ENCODE peak calls at places on chromosomes 6 and 20, in ten cellular contexts. G is ovary, S is A673, J is heart left ventricle, N is body of pancreas, O is A549, Y is left ventricle myocardium inferior, K is astrocyte, Z is tibial artery, T is hepatocyte. P is an unnamed sample.

GRCh38 chr6:53623497-53623896 is 42.1 kb downstream of the KLHL31 start:
- DNase-seq in G (no peak), S (no peak), J (no peak), N (no peak), O (no peak), Y (no peak), K (peak), Z (no peak), T (no peak), P (no peak)

GRCh38 chr6:129525055-129525454 is 184.9 kb downstream of the ARHGAP18 start:
- DNase-seq in G (no peak), S (no peak), J (no peak), N (no peak), O (no peak), Y (no peak), K (peak), Z (no peak), T (no peak), P (no peak)

GRCh38 chr6:43488667-43489276 is 11.4 kb downstream of the TJAP1 start:
- DNase-seq in G (no peak), S (no peak), J (no peak), N (no peak), O (no peak), Y (no peak), K (peak), Z (no peak), T (no peak), P (no peak)

GRCh38 chr6:12439296-12439695 is 149.1 kb downstream of the EDN1 start:
- DNase-seq in G (no peak), S (no peak), J (no peak), N (no peak), O (no peak), Y (no peak), K (no peak), Z (no peak), T (no peak), P (no peak)

GRCh38 chr6:96171112-96171511 is 155.3 kb downstream of the FUT9 start:
- DNase-seq in G (no peak), S (peak), J (no peak), N (no peak), O (no peak), Y (no peak), K (no peak), Z (no peak), T (no peak), P (no peak)

GRCh38 chr6:156028310-156029131 is 572.9 kb upstream of the NOX3 start:
- DNase-seq in G (no peak), S (peak), J (no peak), N (no peak), O (no peak), Y (no peak), K (no peak), Z (no peak), T (no peak), P (no peak)

GRCh38 chr20:31910071-31910803 is 39.8 kb downstream of the TTLL9 start:
- DNase-seq in G (no peak), S (no peak), J (no peak), N (no peak), O (no peak), Y (no peak), K (no peak), Z (no peak), T (no peak), P (peak)

GRCh38 chr6:36570264-36570663 is 23.0 kb upstream of the STK38 start:
- DNase-seq in G (no peak), S (no peak), J (no peak), N (no peak), O (no peak), Y (no peak), K (no peak), Z (no peak), T (no peak), P (no peak)

GRCh38 chr6:166512567-166512966 is 73.9 kb downstream of the RAMACL start:
- DNase-seq in G (no peak), S (no peak), J (no peak), N (no peak), O (no peak), Y (no peak), K (no peak), Z (peak), T (no peak), P (no peak)

GRCh38 chr6:84926756-84927155 is 162.4 kb upstream of the TBX18 start:
- DNase-seq in G (no peak), S (no peak), J (no peak), N (no peak), O (peak), Y (no peak), K (no peak), Z (no peak), T (no peak), P (no peak)

GRCh38 chr6:10968776-10969175 is 75.3 kb downstream of the ELOVL2 start:
- DNase-seq in G (no peak), S (no peak), J (no peak), N (no peak), O (no peak), Y (no peak), K (peak), Z (no peak), T (no peak), P (no peak)

GRCh38 chr6:1739680-1740079 is 130.0 kb downstream of the FOXC1 start:
- DNase-seq in G (no peak), S (no peak), J (no peak), N (no peak), O (no peak), Y (no peak), K (no peak), Z (no peak), T (no peak), P (no peak)

GRCh38 chr6:158837684-158838625 is 18.8 kb upstream of the EZR start:
- DNase-seq in G (no peak), S (no peak), J (no peak), N (peak), O (no peak), Y (no peak), K (no peak), Z (no peak), T (no peak), P (peak)

GRCh38 chr6:150377211-150377781 is 8.5 kb downstream of the IYD start:
- DNase-seq in G (no peak), S (no peak), J (peak), N (peak), O (no peak), Y (no peak), K (peak), Z (no peak), T (no peak), P (no peak)

GRCh38 chr6:163485388-163485851 is 70.9 kb downstream of the QKI start:
- DNase-seq in G (no peak), S (no peak), J (no peak), N (no peak), O (no peak), Y (no peak), K (no peak), Z (no peak), T (no peak), P (no peak)

GRCh38 chr6:139777202-139777970 is 402.9 kb upstream of the CITED2 start:
- DNase-seq in G (no peak), S (no peak), J (no peak), N (peak), O (no peak), Y (no peak), K (no peak), Z (no peak), T (no peak), P (no peak)

GRCh38 chr20:22333885-22334545 is 250.4 kb downstream of the FOXA2 start:
- DNase-seq in G (no peak), S (peak), J (peak), N (peak), O (peak), Y (peak), K (peak), Z (peak), T (peak), P (no peak)

GRCh38 chr20:20213722-20214121 is 154.2 kb upstream of the INSM1 start:
- DNase-seq in G (no peak), S (no peak), J (no peak), N (no peak), O (no peak), Y (no peak), K (no peak), Z (no peak), T (no peak), P (no peak)
- H3K27ac ChIP-seq in G (no peak), S (no peak), J (peak), N (no peak), O (no peak), Y (peak), K (no peak), Z (no peak), T (no peak), P (no peak)

DNA sequence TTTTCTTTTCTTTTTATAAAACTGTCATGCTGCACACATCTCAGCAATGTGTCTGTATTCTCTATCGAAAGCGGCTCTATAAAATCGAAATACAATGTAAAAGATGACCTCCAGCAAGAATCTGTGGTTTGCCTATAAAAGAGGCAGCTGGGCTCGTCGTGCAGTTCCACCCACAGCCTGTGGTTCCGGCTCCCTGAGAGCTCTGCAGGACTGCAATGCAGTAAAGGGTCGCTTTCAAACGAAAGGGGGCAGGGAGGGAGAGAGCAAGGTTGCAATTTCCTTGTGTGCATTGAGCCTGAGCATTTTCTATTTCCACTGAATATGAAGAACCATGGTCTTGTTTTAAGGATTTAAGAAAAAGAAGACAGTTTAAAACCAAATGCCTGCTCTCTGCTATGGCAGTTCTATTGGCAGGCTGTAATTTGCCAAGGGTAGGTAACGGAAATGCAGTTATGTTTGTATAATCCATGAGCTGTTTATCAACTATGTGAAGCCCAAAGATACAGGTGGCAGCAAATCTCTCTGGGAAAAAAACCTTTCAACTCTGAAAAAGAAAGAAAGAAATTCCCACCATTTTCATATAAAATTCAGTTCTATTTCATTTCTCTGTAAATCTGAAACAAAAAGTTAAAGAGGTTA is 236.5 kb downstream of the HACE1 start:
- DNase-seq in G (no peak), S (peak), J (no peak), N (no peak), O (peak), Y (no peak), K (no peak), Z (no peak), T (no peak), P (no peak)
- TF ChIP-seq CTCF in G (no peak), S (no peak), J (no peak), N (no peak), O (no peak), Y (peak), K (no peak), Z (peak), T (no peak), P (peak)

GRCh38 chr6:123564363-123564762 is 72.4 kb downstream of the TRDN start:
- DNase-seq in G (no peak), S (peak), J (no peak), N (no peak), O (no peak), Y (no peak), K (no peak), Z (no peak), T (no peak), P (no peak)
- H3K27ac ChIP-seq in G (no peak), S (no peak), J (no peak), N (no peak), O (no peak), Y (no peak), K (no peak), Z (no peak), T (no peak), P (no peak)

GRCh38 chr20:16749573-16749972 is 1.4 kb downstream of the OTOR start:
- DNase-seq in G (no peak), S (peak), J (no peak), N (no peak), O (no peak), Y (no peak), K (no peak), Z (no peak), T (no peak), P (no peak)
- TF ChIP-seq CTCF in G (no peak), S (peak), J (no peak), N (no peak), O (no peak), Y (no peak), K (no peak), Z (no peak), T (no peak), P (no peak)

GRCh38 chr6:21305827-21306469 is 287.6 kb upstream of the SOX4 start:
- DNase-seq in G (no peak), S (peak), J (no peak), N (no peak), O (no peak), Y (no peak), K (peak), Z (no peak), T (peak), P (no peak)
- H3K27ac ChIP-seq in G (no peak), S (no peak), J (no peak), N (no peak), O (no peak), Y (no peak), K (no peak), Z (no peak), T (no peak), P (no peak)

GRCh38 chr6:25013249-25013648 is 77.5 kb upstream of the RIPOR2 start:
- DNase-seq in G (no peak), S (no peak), J (no peak), N (no peak), O (no peak), Y (no peak), K (no peak), Z (no peak), T (no peak), P (no peak)
- TF ChIP-seq CTCF in G (no peak), S (peak), J (no peak), N (no peak), O (no peak), Y (no peak), K (no peak), Z (no peak), T (no peak), P (no peak)

DNA sequence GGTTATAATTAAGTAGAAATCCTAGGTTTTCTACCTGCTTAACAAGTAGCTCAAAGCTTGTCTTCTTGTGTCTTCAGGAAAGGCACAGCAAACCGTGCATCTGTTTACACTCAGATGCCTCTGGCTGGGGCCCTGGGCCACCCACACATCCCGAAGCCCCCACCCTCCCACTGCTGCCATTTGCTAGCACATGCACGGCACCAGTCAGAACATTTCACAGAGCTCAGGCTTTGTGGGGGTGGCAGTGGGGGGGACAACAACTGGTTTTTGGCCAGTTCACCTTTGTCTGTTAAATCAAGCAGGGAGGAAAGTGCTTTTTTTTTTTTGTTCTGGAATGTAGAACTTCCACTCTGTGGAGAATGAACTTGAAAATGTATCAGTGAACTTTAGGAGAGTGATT is 77.7 kb downstream of the LINC00237 start:
- DNase-seq in G (no peak), S (no peak), J (no peak), N (no peak), O (no peak), Y (no peak), K (no peak), Z (no peak), T (no peak), P (no peak)
- H3K27ac ChIP-seq in G (no peak), S (no peak), J (no peak), N (no peak), O (no peak), Y (no peak), K (no peak), Z (no peak), T (no peak), P (no peak)